ENCODE peak calls at places on chromosomes 1 and 21, in five cellular contexts. T, Z, A, F and I are unnamed samples.
A peak's percentile ranks its signal among the peaks of the same experiment; 100 is the strongest.

GRCh38 chr1:246891105-246891504 is 40.6 kb downstream of the AHCTF1 start:
- DNase-seq in T (no peak), Z (no peak), A (no peak), F (no peak), I (no peak)

GRCh38 chr1:66648896-66649597 is 103.2 kb upstream of the DYNLT5 start:
- DNase-seq in T (no peak), Z (no peak), A (no peak), F (no peak), I (no peak)

GRCh38 chr1:29282924-29283803 is 46.8 kb downstream of the PTPRU start:
- DNase-seq in T (peak; percentile 99), Z (no peak), A (peak; percentile 65), F (no peak), I (peak; percentile 69)

GRCh38 chr1:245683377-245683716 is 528.6 kb downstream of the KIF26B start:
- DNase-seq in T (no peak), Z (no peak), A (no peak), F (peak; percentile 13), I (no peak)

GRCh38 chr1:85202092-85202863 is 1.5 kb upstream of the SYDE2 start:
- DNase-seq in T (no peak), Z (no peak), A (no peak), F (no peak), I (no peak)

GRCh38 chr21:35090403-35090802 is 41.3 kb upstream of the RUNX1 start:
- DNase-seq in T (no peak), Z (no peak), A (no peak), F (no peak), I (no peak)

GRCh38 chr1:161192476-161193465 is 6.1 kb downstream of the ADAMTS4 start:
- DNase-seq in T (peak; percentile 74), Z (peak; percentile 66), A (peak; percentile 85), F (peak; percentile 72), I (peak; percentile 61)

GRCh38 chr1:29346573-29346972 is 110.3 kb downstream of the PTPRU start:
- DNase-seq in T (no peak), Z (no peak), A (peak; percentile 53), F (no peak), I (no peak)

GRCh38 chr1:19064906-19065450 is 108.5 kb upstream of the IFFO2 start:
- DNase-seq in T (no peak), Z (no peak), A (no peak), F (no peak), I (no peak)

GRCh38 chr21:37484535-37485474 is 118.2 kb downstream of the DYRK1A start:
- DNase-seq in T (no peak), Z (no peak), A (no peak), F (no peak), I (no peak)

GRCh38 chr1:107991371-107992066 is 26.5 kb upstream of the VAV3 start:
- DNase-seq in T (no peak), Z (no peak), A (no peak), F (no peak), I (no peak)

GRCh38 chr1:209870151-209870831 is 42.5 kb downstream of the UTP25 start:
- DNase-seq in T (no peak), Z (no peak), A (no peak), F (no peak), I (no peak)
- H3K27me3 ChIP-seq in T (no peaks in the 10 kb centered on the region), Z (no peaks in the 10 kb centered on the region), A (no peaks in the 10 kb centered on the region), F (peaks cover 10% of the 10 kb centered on the region), I (peaks cover 2% of the 10 kb centered on the region)

DNA sequence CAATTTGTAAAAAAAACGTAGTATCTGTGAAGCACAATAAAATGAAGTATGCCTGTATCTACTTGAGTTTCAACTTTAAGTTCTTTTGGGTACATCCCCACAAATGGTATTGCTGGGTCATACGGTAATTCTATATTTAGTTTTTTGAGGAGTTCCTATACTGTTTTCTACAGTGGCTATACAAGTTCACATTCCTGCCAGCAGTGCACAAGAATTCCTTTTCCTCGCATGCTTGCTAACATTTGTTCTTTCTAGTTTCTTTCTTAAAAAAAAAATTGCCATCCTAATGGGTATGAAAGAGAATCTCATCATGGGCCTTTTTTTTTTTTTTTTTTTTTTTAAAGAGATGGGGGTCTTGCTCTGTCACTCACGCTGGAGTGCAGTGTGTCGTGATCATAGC is 41.9 kb downstream of the UCK2 start:
- DNase-seq in T (no peak), Z (no peak), A (no peak), F (no peak), I (no peak)
- TF ChIP-seq CTCF in T (peak; percentile 39), Z (no peak), A (no peak), F (no peak), I (peak; percentile 21)

GRCh38 chr21:44712203-44713028 is 1.0 kb upstream of the TSPEAR start:
- DNase-seq in T (peak; percentile 31), Z (no peak), A (no peak), F (no peak), I (no peak)
- H3K27me3 ChIP-seq in T (peaks cover 44% of the 10 kb centered on the region), Z (peaks cover 34% of the 10 kb centered on the region), A (peaks cover 65% of the 10 kb centered on the region), F (peaks cover 89% of the 10 kb centered on the region), I (no peaks in the 10 kb centered on the region)

DNA sequence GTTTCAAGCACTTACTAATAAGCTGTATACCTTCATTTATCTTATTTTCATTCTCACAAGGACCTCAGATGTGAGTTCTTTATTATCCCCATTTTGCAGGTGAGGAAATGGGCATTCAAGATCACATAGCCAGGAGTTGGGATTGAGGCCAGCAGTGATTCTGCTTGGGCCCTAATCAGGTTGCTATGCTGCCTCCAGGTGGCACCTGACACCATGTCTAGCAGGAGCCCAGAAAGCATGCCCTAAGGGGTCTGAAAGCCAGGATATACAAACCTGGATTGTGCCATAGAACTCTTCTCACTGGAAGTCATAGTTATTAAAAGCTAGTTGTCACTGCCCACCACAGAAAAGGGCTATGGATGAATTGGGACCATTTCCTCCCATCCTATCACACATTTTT is 61.1 kb downstream of the FYB2 start:
- DNase-seq in T (peak; percentile 62), Z (no peak), A (no peak), F (peak; percentile 43), I (peak; percentile 59)
- TF ChIP-seq CTCF in T (peak; percentile 66), Z (no peak), A (no peak), F (no peak), I (peak; percentile 52)

DNA sequence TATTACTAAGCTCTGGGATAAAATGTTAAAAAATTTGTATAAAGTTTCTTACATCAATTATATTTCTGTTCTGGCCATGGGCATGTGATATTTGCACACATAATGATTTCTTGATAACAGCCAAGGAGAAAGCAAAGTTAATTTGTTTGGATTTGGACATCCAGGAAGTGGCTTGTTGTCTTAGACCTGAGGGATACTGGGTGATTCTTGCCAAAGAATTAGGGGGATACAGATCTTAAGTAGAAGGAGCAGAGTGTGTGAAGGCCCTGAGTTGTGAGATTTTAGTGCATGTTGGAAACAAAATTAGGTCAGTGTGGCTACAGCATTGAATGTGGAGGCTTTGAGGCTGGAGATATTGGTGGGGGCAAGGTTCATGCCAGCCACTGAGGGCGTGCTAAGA is 65.6 kb downstream of the NCAM2 start:
- DNase-seq in T (no peak), Z (no peak), A (no peak), F (no peak), I (no peak)
- H3K27me3 ChIP-seq in T (no peaks in the 10 kb centered on the region), Z (no peaks in the 10 kb centered on the region), A (no peaks in the 10 kb centered on the region), F (no peaks in the 10 kb centered on the region), I (no peaks in the 10 kb centered on the region)